ENCODE peak calls at places on chromosome 11, in nine cellular contexts. Q is fibroblast of mammary gland; V is CD4-positive, alpha-beta T cell; S is foreskin fibroblast; Z is GM10248; L is heart right ventricle; T is upper lobe of right lung; D is Calu3; U is kidney. M is an unnamed sample.

GRCh38 chr11:46701078-46701654 is 335 bp downstream of the ZNF408 start:
- DNase-seq in U (peak), D (no peak), Z (no peak), T (no peak), L (no peak), Q (no peak), V (no peak), S (no peak), M (no peak)

GRCh38 chr11:100827934-100828661 is 141.0 kb downstream of the ARHGAP42 start:
- DNase-seq in U (no peak), V (no peak), Z (no peak), Q (peak), S (peak), D (peak), T (no peak), L (no peak), M (no peak)

GRCh38 chr11:111663820-111664219 is 61.6 kb downstream of the SIK2 start:
- DNase-seq in S (no peak), Q (peak), V (no peak), U (no peak), Z (no peak), L (peak), D (peak), T (no peak), M (no peak)

GRCh38 chr11:7514099-7514725 is 413 bp downstream of the PPFIBP2 start:
- DNase-seq in T (no peak), L (no peak), V (no peak), Z (no peak), Q (no peak), D (peak), S (peak), U (no peak), M (peak)

GRCh38 chr11:22656128-22656527 is 10.3 kb upstream of the GAS2 start:
- DNase-seq in S (peak), L (no peak), D (no peak), T (no peak), U (no peak), Z (no peak), Q (peak), V (no peak), M (no peak)

GRCh38 chr11:12266943-12267342 is 110.4 kb upstream of the PARVA start:
- DNase-seq in V (no peak), D (no peak), S (no peak), T (no peak), L (no peak), U (no peak), Z (no peak), Q (no peak), M (no peak)

GRCh38 chr11:9380773-9381172 is 3.7 kb upstream of the IPO7 start:
- DNase-seq in Q (no peak), V (no peak), Z (no peak), U (no peak), T (no peak), S (no peak), D (no peak), L (peak), M (no peak)

GRCh38 chr11:72575533-72576170 is 98.6 kb downstream of the PDE2A start:
- DNase-seq in Q (no peak), V (no peak), Z (no peak), S (no peak), T (no peak), D (no peak), L (no peak), U (no peak), M (no peak)

GRCh38 chr11:127056338-127056971 is 55.9 kb upstream of the KIRREL3 start:
- DNase-seq in V (no peak), D (no peak), S (peak), T (no peak), L (no peak), U (no peak), Q (no peak), Z (no peak), M (no peak)

GRCh38 chr11:2385156-2386151 is 8.3 kb downstream of the CD81 start:
- DNase-seq in Q (no peak), U (peak), S (no peak), Z (peak), D (no peak), V (no peak), L (no peak), T (no peak), M (peak)

GRCh38 chr11:3341298-3341697 is 37.6 kb downstream of the ZNF195 start:
- DNase-seq in T (peak), S (peak), Q (peak), D (peak), Z (peak), U (no peak), V (peak), L (no peak), M (peak)

GRCh38 chr11:82750643-82751139 is 17.0 kb upstream of the FAM181B start:
- DNase-seq in D (no peak), V (no peak), S (peak), L (no peak), T (no peak), Z (no peak), Q (no peak), U (no peak), M (no peak)

GRCh38 chr11:118214210-118214914 is 10.4 kb downstream of the JAML start:
- DNase-seq in S (no peak), Z (no peak), D (no peak), Q (no peak), V (no peak), T (no peak), L (peak), U (no peak), M (no peak)

GRCh38 chr11:62400760-62401159 is 18.1 kb upstream of the SCGB1A1 start:
- DNase-seq in Q (peak), T (peak), S (peak), D (no peak), U (peak), Z (no peak), V (no peak), L (peak), M (no peak)

GRCh38 chr11:108967571-108967970 is 302.7 kb downstream of the DDX10 start:
- DNase-seq in V (no peak), U (no peak), Z (no peak), D (no peak), T (no peak), L (peak), S (peak), Q (no peak), M (no peak)

GRCh38 chr11:108966206-108966605 is 301.3 kb downstream of the DDX10 start:
- DNase-seq in T (no peak), L (no peak), Z (no peak), D (no peak), V (no peak), Q (no peak), U (no peak), S (no peak), M (no peak)

GRCh38 chr11:108966978-108967377 is 302.1 kb downstream of the DDX10 start:
- DNase-seq in S (no peak), Q (no peak), L (no peak), T (no peak), U (no peak), D (no peak), Z (no peak), V (no peak), M (no peak)

GRCh38 chr11:108973402-108974119 is 308.7 kb downstream of the DDX10 start:
- DNase-seq in V (no peak), Z (no peak), L (no peak), U (no peak), S (peak), T (no peak), D (no peak), Q (peak), M (no peak)

GRCh38 chr11:108970221-108970991 is 305.5 kb downstream of the DDX10 start:
- DNase-seq in T (no peak), L (no peak), U (no peak), D (no peak), V (no peak), Q (peak), Z (no peak), S (peak), M (no peak)
- TF ChIP-seq CTCF in T (no peak), L (no peak), U (no peak), D (no peak), V (no peak), Q (no peak), Z (no peak), S (no peak), M (no peak)

GRCh38 chr11:132284611-132285010 is 914.2 kb downstream of the NTM start:
- DNase-seq in V (no peak), T (no peak), U (no peak), L (no peak), S (no peak), Z (no peak), Q (no peak), D (no peak), M (no peak)

GRCh38 chr11:132284048-132284447 is 913.6 kb downstream of the NTM start:
- DNase-seq in L (no peak), S (no peak), D (no peak), U (no peak), V (no peak), T (no peak), Z (no peak), Q (no peak), M (no peak)

DNA sequence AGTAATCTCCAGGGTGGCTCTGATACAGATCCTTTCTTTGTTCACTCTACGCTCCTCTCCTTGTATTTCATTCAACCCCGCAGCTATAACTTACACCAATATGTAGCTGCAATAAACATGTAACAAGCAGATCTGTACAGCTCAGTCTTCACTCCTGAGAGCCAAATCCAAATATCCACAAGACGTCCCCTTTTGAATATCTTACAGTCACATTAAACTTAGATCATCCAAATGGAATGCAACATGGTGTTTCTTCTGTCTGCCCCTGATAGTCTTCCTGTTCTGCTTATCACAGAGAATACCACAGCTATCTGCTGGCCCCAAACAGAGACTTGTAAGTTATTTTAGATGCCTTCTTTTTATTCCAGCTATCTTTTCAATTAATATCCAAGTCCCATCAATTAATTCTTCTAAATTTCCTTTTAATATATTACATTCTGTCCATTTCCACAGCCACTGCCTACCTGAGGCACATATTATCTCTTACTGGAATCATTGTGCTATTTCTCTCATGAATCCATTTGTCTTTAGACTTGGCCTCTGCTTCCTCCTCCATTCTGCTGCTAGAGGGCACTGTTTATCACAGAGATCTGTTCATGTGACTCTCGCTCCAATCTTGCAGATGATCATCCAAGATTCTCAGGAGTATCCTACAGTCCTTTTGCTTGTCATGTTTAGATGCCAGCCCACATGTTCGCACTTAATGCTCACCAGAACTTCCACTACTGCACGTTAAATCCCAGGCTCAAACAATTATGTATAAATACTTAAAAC is 908.6 kb downstream of the NTM start:
- DNase-seq in L (no peak), Q (peak), S (peak), T (no peak), Z (peak), U (no peak), V (no peak), D (no peak), M (peak)
- TF ChIP-seq CTCF in L (peak), Q (peak), S (peak), T (peak), Z (peak), U (peak), V (no peak), D (no peak), M (peak)

GRCh38 chr11:64764753-64765152 is 5.0 kb upstream of the PYGM start:
- DNase-seq in V (no peak), D (no peak), L (no peak), S (no peak), Q (no peak), T (peak), Z (no peak), U (no peak), M (no peak)

GRCh38 chr11:64766881-64767280 is 7.1 kb upstream of the PYGM start:
- DNase-seq in Q (no peak), Z (no peak), S (no peak), V (no peak), T (peak), L (no peak), D (no peak), U (peak), M (no peak)

GRCh38 chr11:64765841-64766682 is 6.3 kb upstream of the PYGM start:
- DNase-seq in U (peak), D (no peak), L (no peak), S (no peak), Q (no peak), T (peak), Z (peak), V (no peak), M (no peak)

GRCh38 chr11:64763804-64764611 is 4.2 kb upstream of the PYGM start:
- DNase-seq in Q (no peak), L (no peak), D (no peak), T (peak), V (peak), U (peak), S (no peak), Z (peak), M (peak)

GRCh38 chr11:64765291-64765803 is 5.6 kb upstream of the PYGM start:
- DNase-seq in Z (no peak), D (no peak), S (no peak), L (no peak), T (peak), U (peak), Q (no peak), V (no peak), M (no peak)
- TF ChIP-seq CTCF in Z (no peak), D (no peak), S (no peak), L (peak), T (no peak), U (no peak), Q (peak), V (peak), M (peak)

GRCh38 chr11:66126808-66127555 is 56.9 kb downstream of the PACS1 start:
- DNase-seq in L (peak), Q (peak), T (peak), U (peak), Z (peak), V (peak), S (peak), D (no peak), M (no peak)
- TF ChIP-seq CTCF in L (peak), Q (no peak), T (no peak), U (no peak), Z (no peak), V (no peak), S (no peak), D (no peak), M (no peak)

DNA sequence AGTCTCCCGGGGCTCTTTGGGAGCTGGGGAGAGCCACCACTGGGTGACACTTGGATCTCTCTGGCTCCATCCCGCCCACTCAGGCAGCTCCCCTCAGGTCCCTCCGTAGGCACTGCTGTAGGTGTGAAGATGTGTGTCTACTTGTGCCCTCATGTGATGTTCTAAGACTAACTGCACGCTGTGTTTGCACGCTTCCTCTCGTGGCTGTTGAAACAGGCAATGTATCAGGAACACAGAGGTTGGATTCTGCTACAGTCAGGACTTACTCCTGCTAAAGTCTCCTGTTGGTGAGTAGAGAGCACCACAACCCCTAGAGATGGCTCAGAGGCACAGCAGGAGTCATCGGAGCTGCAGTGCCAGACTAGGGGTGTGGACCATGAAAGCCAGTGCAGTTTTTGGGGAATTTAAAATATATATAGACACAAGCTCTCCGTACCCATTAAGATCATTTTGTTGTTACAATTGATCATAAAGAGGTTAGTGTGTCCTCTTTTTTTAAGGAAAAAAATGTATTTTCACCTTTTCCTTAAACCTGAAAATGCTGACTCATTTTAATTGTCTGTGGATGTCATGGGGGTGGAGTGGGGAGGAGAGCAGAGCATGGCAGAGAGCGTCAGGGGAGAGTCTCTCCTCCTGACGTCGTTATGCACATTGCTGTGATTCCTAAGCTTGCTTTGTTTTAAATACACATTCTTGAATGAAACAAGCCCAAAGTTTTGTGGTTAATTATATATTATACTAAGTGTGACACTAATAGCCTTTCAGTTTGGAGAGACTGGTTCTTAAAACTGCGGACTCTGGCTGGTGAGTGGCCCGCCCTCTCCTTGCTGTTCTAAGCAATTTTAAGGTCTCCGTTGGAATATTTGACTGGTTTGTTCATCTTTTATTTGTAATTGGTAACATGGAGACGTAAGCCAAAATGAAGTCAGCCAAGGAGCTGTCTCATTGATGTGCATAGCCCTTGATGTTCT is 16.2 kb upstream of the CTTN start:
- DNase-seq in Q (peak), T (no peak), Z (no peak), V (no peak), U (no peak), S (peak), L (no peak), D (no peak), M (no peak)
- TF ChIP-seq CTCF in Q (peak), T (no peak), Z (no peak), V (no peak), U (no peak), S (peak), L (no peak), D (no peak), M (no peak)

GRCh38 chr11:59810189-59810910 is at the start of gene MRPL16:
- DNase-seq in Q (peak), S (peak), V (peak), L (peak), T (peak), U (peak), Z (peak), D (peak), M (peak)
- TF ChIP-seq CTCF in Q (no peak), S (no peak), V (peak), L (no peak), T (peak), U (peak), Z (no peak), D (no peak), M (peak)

GRCh38 chr11:69718147-69718546 is 14.3 kb upstream of the FGF19 start:
- DNase-seq in D (peak), S (peak), L (peak), U (no peak), T (no peak), Z (peak), V (no peak), Q (peak), M (peak)
- TF ChIP-seq CTCF in D (peak), S (peak), L (peak), U (no peak), T (no peak), Z (peak), V (no peak), Q (peak), M (peak)

GRCh38 chr11:10898763-10899541 is 41.1 kb upstream of the ZBED5 start:
- DNase-seq in S (peak), T (peak), Z (no peak), D (peak), V (no peak), Q (no peak), U (no peak), L (peak), M (no peak)

GRCh38 chr11:10895285-10895684 is 37.4 kb upstream of the ZBED5 start:
- DNase-seq in T (no peak), L (no peak), Z (no peak), U (no peak), D (no peak), Q (no peak), V (no peak), S (peak), M (no peak)

GRCh38 chr11:10898003-10898762 is 40.3 kb upstream of the ZBED5 start:
- DNase-seq in Q (no peak), U (no peak), V (no peak), L (no peak), S (no peak), D (no peak), Z (no peak), T (no peak), M (no peak)

GRCh38 chr11:10896493-10896892 is 38.6 kb upstream of the ZBED5 start:
- DNase-seq in V (no peak), D (no peak), S (no peak), L (no peak), U (no peak), Q (no peak), T (no peak), Z (no peak), M (no peak)

GRCh38 chr11:10897150-10897549 is 39.3 kb upstream of the ZBED5 start:
- DNase-seq in V (no peak), L (no peak), Z (no peak), D (no peak), S (no peak), U (no peak), Q (no peak), T (no peak), M (no peak)
- TF ChIP-seq CTCF in V (no peak), L (no peak), Z (no peak), D (no peak), S (no peak), U (no peak), Q (no peak), T (no peak), M (no peak)

DNA sequence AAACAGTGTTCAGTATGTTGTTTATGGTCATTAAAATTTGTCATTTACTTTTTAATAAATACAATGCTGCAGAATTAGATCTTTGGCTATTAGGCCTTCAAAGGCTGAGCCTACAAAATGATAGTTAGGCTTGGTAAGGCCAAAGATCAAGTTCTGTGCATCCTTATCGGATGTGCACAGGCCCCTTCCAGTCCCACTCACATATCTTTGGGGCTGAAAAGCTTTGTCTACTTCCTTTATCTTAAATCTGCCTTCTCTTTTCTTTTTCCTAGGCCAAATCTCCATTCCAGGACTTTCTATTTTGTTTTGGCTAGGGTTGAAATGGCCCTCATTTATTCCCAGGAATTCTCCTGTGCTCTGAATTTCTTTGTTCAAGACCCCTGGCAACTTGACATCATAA is 3.4 kb upstream of the GLB1L2 start:
- DNase-seq in L (no peak), D (no peak), V (no peak), Z (no peak), U (no peak), Q (no peak), T (no peak), S (no peak), M (no peak)
- TF ChIP-seq CTCF in L (no peak), D (no peak), V (no peak), Z (no peak), U (no peak), Q (no peak), T (no peak), S (no peak), M (no peak)